ENCODE peak calls at places on chromosomes 13 and 19, in eight cellular contexts. W, D, M, A, G, L, U and R are unnamed samples.
A peak's percentile ranks its signal among the peaks of the same experiment; 100 is the strongest.

GRCh38 chr19:5926641-5927438 is 12.8 kb downstream of the CAPS start:
- DNase-seq in W (peak; percentile 47), D (no peak), M (peak; percentile 62), A (peak; percentile 33), G (no peak), L (no peak), U (no peak), R (peak; percentile 45)

GRCh38 chr13:93217701-93218100 is 8.9 kb upstream of the GPC6 start:
- DNase-seq in W (no peak), D (no peak), M (no peak), A (no peak), G (no peak), L (no peak), U (no peak), R (no peak)

GRCh38 chr13:30647824-30648521 is 30.3 kb downstream of the USPL1 start:
- DNase-seq in W (no peak), D (no peak), M (no peak), A (no peak), G (no peak), L (no peak), U (no peak), R (no peak)

GRCh38 chr13:65499251-65499650 is 1730.9 kb downstream of the PCDH9 start:
- DNase-seq in W (no peak), D (no peak), M (no peak), A (no peak), G (no peak), L (no peak), U (no peak), R (no peak)

GRCh38 chr19:53971608-53972007 is 8.9 kb downstream of the CACNG8 start:
- DNase-seq in W (no peak), D (no peak), M (no peak), A (no peak), G (no peak), L (no peak), U (no peak), R (no peak)

GRCh38 chr13:26219726-26220125 is 2.4 kb downstream of the RNF6 start:
- DNase-seq in W (no peak), D (no peak), M (no peak), A (no peak), G (peak; percentile 29), L (no peak), U (no peak), R (no peak)

GRCh38 chr13:109481046-109481445 is 305.3 kb downstream of the IRS2 start:
- DNase-seq in W (no peak), D (no peak), M (no peak), A (no peak), G (peak; percentile 53), L (no peak), U (no peak), R (no peak)

GRCh38 chr19:5336195-5336965 is 4.2 kb downstream of the PTPRS start:
- DNase-seq in W (no peak), D (no peak), M (no peak), A (no peak), G (no peak), L (no peak), U (no peak), R (no peak)

GRCh38 chr13:44703371-44703770 is 127.2 kb upstream of the TSC22D1 start:
- DNase-seq in W (no peak), D (no peak), M (no peak), A (no peak), G (peak; percentile 87), L (no peak), U (no peak), R (no peak)

GRCh38 chr13:90070362-90070761 is 1277.1 kb upstream of the MIR17HG start:
- DNase-seq in W (no peak), D (no peak), M (no peak), A (no peak), G (no peak), L (no peak), U (no peak), R (no peak)

GRCh38 chr19:19750842-19751790 is 18.2 kb upstream of the ZNF14 start:
- DNase-seq in W (no peak), D (no peak), M (no peak), A (no peak), G (no peak), L (no peak), U (no peak), R (no peak)

GRCh38 chr13:31733066-31733465 is 6.3 kb upstream of the RXFP2 start:
- DNase-seq in W (no peak), D (no peak), M (no peak), A (no peak), G (peak; percentile 40), L (no peak), U (no peak), R (no peak)

GRCh38 chr19:35901055-35901644 is 810 bp upstream of the NFKBID start:
- DNase-seq in W (no peak), D (no peak), M (no peak), A (no peak), G (peak; percentile 51), L (no peak), U (no peak), R (no peak)

GRCh38 chr19:13281567-13282291 is 131.5 kb downstream of the IER2 start:
- DNase-seq in W (no peak), D (no peak), M (no peak), A (no peak), G (no peak), L (no peak), U (no peak), R (no peak)

GRCh38 chr19:5447700-5448311 is 7.4 kb upstream of the ZNRF4 start:
- DNase-seq in W (no peak), D (no peak), M (no peak), A (no peak), G (no peak), L (no peak), U (no peak), R (no peak)

GRCh38 chr13:97559981-97560380 is 126.0 kb downstream of the RAP2A start:
- DNase-seq in W (no peak), D (no peak), M (no peak), A (no peak), G (no peak), L (no peak), U (no peak), R (no peak)

GRCh38 chr13:25981060-25981459 is 70.8 kb downstream of the SHISA2 start:
- DNase-seq in W (no peak), D (no peak), M (no peak), A (no peak), G (no peak), L (no peak), U (no peak), R (no peak)

GRCh38 chr13:29961036-29961685 is 110.7 kb upstream of the UBL3 start:
- DNase-seq in W (no peak), D (no peak), M (no peak), A (no peak), G (no peak), L (no peak), U (no peak), R (no peak)

GRCh38 chr19:56174550-56174949 is 1.3 kb upstream of the GALP start:
- DNase-seq in W (no peak), D (no peak), M (no peak), A (no peak), G (no peak), L (no peak), U (no peak), R (no peak)

GRCh38 chr19:56174086-56174485 is 1.7 kb upstream of the GALP start:
- DNase-seq in W (no peak), D (no peak), M (no peak), A (no peak), G (no peak), L (no peak), U (no peak), R (no peak)

GRCh38 chr19:56167064-56167578 is 8.7 kb upstream of the GALP start:
- DNase-seq in W (no peak), D (no peak), M (no peak), A (no peak), G (no peak), L (no peak), U (no peak), R (no peak)

DNA sequence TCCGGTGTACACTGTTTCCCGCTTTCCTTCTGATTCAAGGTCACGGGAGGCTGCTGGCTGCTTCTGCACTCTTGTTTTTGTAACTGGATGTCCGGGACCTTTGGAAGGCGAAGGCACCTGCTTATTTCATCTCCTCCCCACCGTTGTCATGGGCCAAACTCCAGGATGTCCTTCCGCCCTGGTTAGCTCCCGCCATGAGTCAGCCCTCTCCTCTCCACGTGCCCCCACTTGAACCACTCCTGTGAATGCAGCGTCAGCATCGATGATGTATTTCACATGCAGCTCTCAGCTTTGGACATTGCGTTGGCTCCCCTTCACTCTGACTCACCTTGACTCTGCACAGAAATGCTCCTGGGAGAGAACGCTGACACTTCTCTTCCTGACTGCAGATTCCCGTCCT is 5.5 kb upstream of the GALP start:
- DNase-seq in W (no peak), D (peak; percentile 63), M (no peak), A (no peak), G (peak; percentile 43), L (no peak), U (no peak), R (no peak)
- TF ChIP-seq POLR2A in W (no peak), D (no peak), M (no peak), A (no peak), G (no peak), L (no peak), U (no peak), R (no peak)

GRCh38 chr19:32460476-32460875 is 54.9 kb downstream of the DPY19L3 start:
- DNase-seq in W (no peak), D (no peak), M (no peak), A (no peak), G (no peak), L (no peak), U (no peak), R (no peak)

GRCh38 chr19:32459199-32459865 is 53.8 kb downstream of the DPY19L3 start:
- DNase-seq in W (no peak), D (no peak), M (no peak), A (no peak), G (no peak), L (no peak), U (no peak), R (no peak)

GRCh38 chr19:32465176-32465575 is 59.6 kb downstream of the DPY19L3 start:
- DNase-seq in W (no peak), D (no peak), M (no peak), A (no peak), G (no peak), L (no peak), U (no peak), R (no peak)

GRCh38 chr19:32469796-32470195 is 64.2 kb downstream of the DPY19L3 start:
- DNase-seq in W (no peak), D (no peak), M (no peak), A (no peak), G (peak; percentile 50), L (no peak), U (no peak), R (no peak)

GRCh38 chr19:32464279-32464678 is 58.7 kb downstream of the DPY19L3 start:
- DNase-seq in W (no peak), D (no peak), M (no peak), A (no peak), G (peak; percentile 10), L (no peak), U (no peak), R (no peak)
- H3K9me3 ChIP-seq in W (no peaks in the 10 kb centered on the region), D (no peaks in the 10 kb centered on the region), M (no peaks in the 10 kb centered on the region), A (no peaks in the 10 kb centered on the region), G (no peaks in the 10 kb centered on the region), L (no peaks in the 10 kb centered on the region), U (no peaks in the 10 kb centered on the region), R (no peaks in the 10 kb centered on the region)

GRCh38 chr19:48511800-48512503 is at the start of gene LMTK3:
- DNase-seq in W (no peak), D (no peak), M (no peak), A (peak; percentile 55), G (peak; percentile 56), L (no peak), U (no peak), R (no peak)
- TF ChIP-seq CTCF in W (no peak), D (no peak), M (no peak), A (no peak), G (no peak), L (no peak), U (no peak), R (no peak)

GRCh38 chr19:38849746-38850230 is at the start of gene HNRNPL:
- DNase-seq in W (no peak), D (peak; percentile 99), M (no peak), A (peak; percentile 99), G (no peak), L (no peak), U (peak; percentile 100), R (no peak)
- TF ChIP-seq POLR2A in W (peak; percentile 98), D (peak; percentile 90), M (peak; percentile 99), A (peak; percentile 93), G (peak; percentile 96), L (peak; percentile 88), U (peak; percentile 93), R (peak; percentile 98)